ENCODE peak calls at places on chromosomes 6 and 20, in five cellular contexts. X is adipocyte, B is HS-5, K is AML-193, W is NCI-H1048. V is an unnamed sample.

GRCh38 chr6:153790048-153790447 is 249.0 kb upstream of the OPRM1 start:
- DNase-seq in K (no peak), X (peak), B (peak), W (no peak), V (no peak)

GRCh38 chr6:116010400-116011095 is 50.1 kb downstream of the FRK start:
- DNase-seq in X (peak), K (peak), B (peak), W (no peak), V (no peak)

GRCh38 chr6:136230219-136230980 is 19.7 kb downstream of the MTFR2 start:
- DNase-seq in W (no peak), B (no peak), K (no peak), X (peak), V (no peak)

GRCh38 chr6:40340957-40341356 is 246.2 kb downstream of the LRFN2 start:
- DNase-seq in W (no peak), B (no peak), K (no peak), X (no peak), V (no peak)

GRCh38 chr6:166466178-166467122 is 83.7 kb upstream of the MPC1 start:
- DNase-seq in K (no peak), W (no peak), X (peak), B (peak), V (no peak)

GRCh38 chr6:167306401-167306998 is 15.4 kb downstream of the UNC93A start:
- DNase-seq in W (no peak), X (no peak), K (no peak), B (no peak), V (no peak)

GRCh38 chr6:15668918-15669317 is 6.1 kb upstream of the DTNBP1 start:
- DNase-seq in K (no peak), W (no peak), X (no peak), B (no peak), V (no peak)

GRCh38 chr6:6542357-6542756 is 46.2 kb upstream of the LY86 start:
- DNase-seq in B (no peak), W (no peak), X (no peak), K (no peak), V (no peak)

GRCh38 chr6:81531869-81532561 is 220.5 kb downstream of the TENT5A start:
- DNase-seq in B (no peak), W (no peak), X (peak), K (no peak), V (no peak)

GRCh38 chr6:136947037-136947436 is 24.9 kb downstream of the SLC35D3 start:
- DNase-seq in B (no peak), K (no peak), W (no peak), X (no peak), V (no peak)

GRCh38 chr6:168506460-168506859 is 65.5 kb downstream of the SMOC2 start:
- DNase-seq in W (no peak), K (no peak), B (no peak), X (no peak), V (no peak)

GRCh38 chr6:139161169-139161568 is 26.3 kb downstream of the HECA start:
- DNase-seq in W (no peak), X (peak), B (no peak), K (no peak), V (no peak)

GRCh38 chr6:131199568-131200272 is 64.5 kb downstream of the AKAP7 start:
- DNase-seq in W (peak), X (peak), K (peak), B (no peak), V (no peak)

GRCh38 chr6:128738112-128738511 is 144.8 kb upstream of the LAMA2 start:
- DNase-seq in X (no peak), B (no peak), W (no peak), K (no peak), V (no peak)

GRCh38 chr20:2986466-2986865 is 57.0 kb upstream of the GNRH2 start:
- DNase-seq in K (peak), W (no peak), B (no peak), X (peak), V (no peak)

GRCh38 chr6:33993653-33994052 is 152.2 kb downstream of the GRM4 start:
- DNase-seq in K (no peak), X (no peak), W (no peak), B (no peak), V (no peak)

GRCh38 chr20:57904706-57905105 is 194.9 kb upstream of the PMEPA1 start:
- DNase-seq in B (no peak), X (no peak), K (no peak), W (no peak), V (no peak)

GRCh38 chr6:108179741-108180140 is 13.9 kb downstream of the NR2E1 start:
- DNase-seq in X (no peak), W (no peak), K (no peak), B (no peak), V (no peak)

GRCh38 chr20:45445805-45446562 is 23.6 kb upstream of the WFDC2 start:
- DNase-seq in X (no peak), B (no peak), W (no peak), K (peak), V (no peak)

GRCh38 chr6:9412951-9413559 is 977.7 kb upstream of the SLC35B3 start:
- DNase-seq in B (no peak), W (no peak), X (peak), K (peak), V (no peak)

GRCh38 chr20:24948939-24949679 is at the start of gene CST7:
- DNase-seq in X (no peak), W (no peak), B (no peak), K (peak), V (no peak)

GRCh38 chr20:57622579-57623381 is 2.6 kb upstream of the ZBP1 start:
- DNase-seq in B (peak), X (peak), K (peak), W (no peak), V (no peak)

V was measured in SK-N-MC.